ENCODE peak calls at places on chromosome 18, in eight cellular contexts. W, Y, C, D, I, J, H and Z are unnamed samples.

GRCh38 chr18:46386788-46387187 is 270.2 kb downstream of the LOXHD1 start:
- DNase-seq in W (no peak), Y (peak; percentile 27), C (peak; percentile 22), D (no peak), I (no peak), J (no peak), H (no peak), Z (no peak)

GRCh38 chr18:22683196-22683676 is 249.9 kb upstream of the RBBP8 start:
- DNase-seq in W (peak; percentile 94), Y (no peak), C (peak; percentile 86), D (peak; percentile 76), I (no peak), J (no peak), H (no peak), Z (peak; percentile 60)

GRCh38 chr18:48563027-48563426 is 24.2 kb downstream of the CTIF start:
- DNase-seq in W (no peak), Y (no peak), C (peak; percentile 64), D (no peak), I (no peak), J (no peak), H (peak; percentile 73), Z (no peak)

GRCh38 chr18:58257461-58257860 is 213.4 kb downstream of the NEDD4L start:
- DNase-seq in W (no peak), Y (peak; percentile 40), C (peak; percentile 17), D (no peak), I (no peak), J (no peak), H (peak; percentile 58), Z (no peak)

GRCh38 chr18:77199707-77200106 is 49.9 kb upstream of the GALR1 start:
- DNase-seq in W (no peak), Y (no peak), C (no peak), D (no peak), I (no peak), J (no peak), H (no peak), Z (no peak)

GRCh38 chr18:62710417-62710816 is 4.9 kb upstream of the PHLPP1 start:
- DNase-seq in W (no peak), Y (no peak), C (no peak), D (no peak), I (no peak), J (no peak), H (peak; percentile 18), Z (no peak)

GRCh38 chr18:23524213-23524707 is 20.9 kb downstream of the RMC1 start:
- DNase-seq in W (peak; percentile 65), Y (no peak), C (no peak), D (no peak), I (no peak), J (no peak), H (no peak), Z (no peak)

GRCh38 chr18:267380-267687 is 513 bp downstream of the THOC1 start:
- DNase-seq in W (no peak), Y (no peak), C (no peak), D (no peak), I (no peak), J (no peak), H (no peak), Z (no peak)

GRCh38 chr18:55185391-55185790 is 226.1 kb upstream of the CCDC68 start:
- DNase-seq in W (no peak), Y (no peak), C (no peak), D (no peak), I (no peak), J (no peak), H (no peak), Z (no peak)

GRCh38 chr18:45657357-45658335 is 42.4 kb downstream of the SLC14A2 start:
- DNase-seq in W (no peak), Y (no peak), C (no peak), D (no peak), I (no peak), J (no peak), H (no peak), Z (no peak)

GRCh38 chr18:13430663-13431062 is 212.1 kb downstream of the LDLRAD4 start:
- DNase-seq in W (no peak), Y (no peak), C (no peak), D (no peak), I (no peak), J (no peak), H (no peak), Z (no peak)

GRCh38 chr18:55634545-55634944 is 46.6 kb upstream of the TCF4 start:
- DNase-seq in W (no peak), Y (no peak), C (peak; percentile 94), D (no peak), I (no peak), J (no peak), H (peak; percentile 9), Z (no peak)

GRCh38 chr18:26040051-26040656 is 50.3 kb downstream of the SS18 start:
- DNase-seq in W (no peak), Y (no peak), C (no peak), D (no peak), I (no peak), J (no peak), H (no peak), Z (no peak)

GRCh38 chr18:22399949-22400348 is 17.8 kb downstream of the CTAGE1 start:
- DNase-seq in W (no peak), Y (no peak), C (no peak), D (no peak), I (no peak), J (no peak), H (no peak), Z (no peak)

GRCh38 chr18:70420151-70420898 is 131.5 kb downstream of the SOCS6 start:
- DNase-seq in W (peak; percentile 70), Y (no peak), C (peak; percentile 93), D (no peak), I (no peak), J (no peak), H (no peak), Z (no peak)